ENCODE peak calls at places on chromosome 3, in eight cellular contexts. V is PC-3, O is AG09319, I is fibroblast of lung, A is neural crest cell, S is tibial nerve, H is omental fat pad, X is right lobe of liver. W is an unnamed sample.

GRCh38 chr3:116179091-116179490 is 266.2 kb downstream of the LSAMP start:
- DNase-seq in A (no peak), H (no peak), V (no peak), O (peak), I (peak), X (no peak), S (no peak), W (no peak)

GRCh38 chr3:143016321-143016972 is 15.1 kb downstream of the U2SURP start:
- DNase-seq in H (no peak), O (no peak), A (no peak), X (no peak), I (no peak), S (no peak), V (peak), W (no peak)

GRCh38 chr3:113531826-113532697 is at the start of gene SIDT1:
- DNase-seq in S (no peak), H (no peak), I (no peak), A (no peak), O (no peak), X (peak), V (peak), W (peak)

GRCh38 chr3:9902372-9903237 is at the start of gene IL17RE:
- DNase-seq in I (no peak), V (no peak), O (no peak), H (no peak), S (no peak), X (no peak), A (no peak), W (no peak)

GRCh38 chr3:18649666-18650363 is 224.7 kb upstream of the SATB1 start:
- DNase-seq in A (no peak), O (no peak), V (no peak), H (no peak), S (no peak), X (no peak), I (no peak), W (peak)

GRCh38 chr3:66253790-66254620 is 33.2 kb downstream of the SLC25A26 start:
- DNase-seq in S (no peak), I (peak), A (no peak), X (no peak), H (no peak), V (peak), O (peak), W (peak)

GRCh38 chr3:127177226-127177625 is 15.7 kb upstream of the PRR23E start:
- DNase-seq in S (no peak), X (peak), I (no peak), O (no peak), V (peak), A (no peak), H (no peak), W (peak)

GRCh38 chr3:45806072-45806471 is 9.7 kb upstream of the SLC6A20 start:
- DNase-seq in V (no peak), I (no peak), O (no peak), S (no peak), X (no peak), H (no peak), A (no peak), W (no peak)

GRCh38 chr3:139202226-139202958 is 141.4 kb upstream of the MRPS22 start:
- DNase-seq in X (peak), A (no peak), I (no peak), H (no peak), O (no peak), V (peak), S (no peak), W (no peak)

GRCh38 chr3:179036226-179036625 is 35.4 kb downstream of the ZMAT3 start:
- DNase-seq in X (no peak), H (no peak), S (no peak), V (no peak), O (no peak), I (no peak), A (no peak), W (no peak)

GRCh38 chr3:8503871-8504610 is 2.4 kb downstream of the LMCD1 start:
- DNase-seq in X (no peak), A (no peak), I (no peak), V (no peak), O (no peak), S (no peak), H (no peak), W (peak)

GRCh38 chr3:72722930-72723726 is 125.1 kb downstream of the SHQ1 start:
- DNase-seq in H (no peak), V (peak), S (no peak), A (no peak), O (peak), I (peak), X (no peak), W (peak)

GRCh38 chr3:60809857-60810256 is 441.4 kb downstream of the FHIT start:
- DNase-seq in O (peak), H (no peak), S (no peak), I (peak), A (no peak), X (no peak), V (peak), W (no peak)

GRCh38 chr3:182046365-182046764 is 334.6 kb downstream of the SOX2 start:
- DNase-seq in A (no peak), O (no peak), H (no peak), X (no peak), V (no peak), S (no peak), I (no peak), W (no peak)

GRCh38 chr3:107987036-107987557 is 103.7 kb downstream of the CD47 start:
- DNase-seq in V (peak), X (peak), S (peak), I (peak), H (peak), O (peak), A (no peak), W (no peak)

GRCh38 chr3:125154800-125155269 is 57.7 kb downstream of the SLC12A8 start:
- DNase-seq in S (no peak), V (no peak), I (no peak), O (no peak), H (no peak), X (no peak), A (no peak), W (no peak)

GRCh38 chr3:99366663-99367429 is 271.5 kb upstream of the COL8A1 start:
- DNase-seq in I (no peak), X (no peak), A (no peak), S (no peak), V (peak), H (no peak), O (no peak), W (no peak)
- TF ChIP-seq CTCF in I (no peak), X (no peak), A (peak), S (no peak), V (peak), H (no peak), O (no peak), W (no peak)

DNA sequence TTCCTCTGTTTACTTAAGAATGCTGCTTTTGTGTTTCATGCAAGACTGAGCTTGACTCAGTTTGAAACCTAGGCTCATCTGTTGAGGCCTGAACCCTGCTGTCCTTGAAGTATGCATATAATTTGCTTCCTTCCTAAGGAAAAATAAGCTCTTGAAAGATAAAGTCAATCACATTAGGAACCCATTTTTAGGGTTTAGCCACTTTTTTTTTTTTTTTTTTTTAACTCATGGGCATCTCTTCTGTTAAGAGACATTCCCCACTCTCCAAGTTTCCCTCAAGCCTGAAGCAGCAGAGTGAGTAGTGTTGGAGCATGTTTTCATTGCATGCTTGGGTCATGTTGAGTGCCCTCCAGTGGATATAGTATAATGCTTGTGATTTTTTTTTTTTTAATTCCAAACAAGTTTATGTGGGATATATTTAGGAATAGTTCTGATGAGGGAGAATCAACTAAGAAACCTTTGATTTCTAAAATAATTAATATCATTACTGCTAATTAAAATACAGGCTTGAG is 3.6 kb downstream of the CTNNB1 start:
- DNase-seq in S (no peak), A (no peak), H (no peak), X (no peak), I (peak), O (no peak), V (peak), W (no peak)
- TF ChIP-seq CTCF in S (peak), A (peak), H (no peak), X (peak), I (peak), O (peak), V (peak), W (peak)

DNA sequence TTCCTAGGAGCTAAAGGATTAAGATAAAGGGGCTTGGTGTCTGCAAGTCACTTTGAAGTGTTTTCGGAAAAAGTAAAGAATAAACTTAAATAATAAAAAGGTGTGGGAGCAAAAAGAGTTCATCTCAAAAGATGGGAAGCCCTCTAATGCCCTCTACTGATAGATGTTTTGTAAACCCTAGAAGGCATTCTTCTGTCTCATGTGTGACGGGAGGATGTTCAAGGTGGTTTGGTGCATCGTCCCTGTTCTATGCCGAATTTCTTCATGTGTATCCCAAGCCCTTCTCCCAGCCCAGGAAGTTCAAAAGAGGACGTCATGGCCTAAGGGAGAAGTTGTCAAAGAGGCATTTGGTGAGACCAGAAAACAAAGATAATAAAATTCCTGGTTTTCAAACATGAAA is 37.2 kb downstream of the CCK start:
- DNase-seq in H (no peak), S (no peak), A (no peak), X (no peak), V (peak), I (no peak), O (no peak), W (peak)
- TF ChIP-seq CTCF in H (no peak), S (no peak), A (peak), X (no peak), V (peak), I (peak), O (no peak), W (peak)

DNA sequence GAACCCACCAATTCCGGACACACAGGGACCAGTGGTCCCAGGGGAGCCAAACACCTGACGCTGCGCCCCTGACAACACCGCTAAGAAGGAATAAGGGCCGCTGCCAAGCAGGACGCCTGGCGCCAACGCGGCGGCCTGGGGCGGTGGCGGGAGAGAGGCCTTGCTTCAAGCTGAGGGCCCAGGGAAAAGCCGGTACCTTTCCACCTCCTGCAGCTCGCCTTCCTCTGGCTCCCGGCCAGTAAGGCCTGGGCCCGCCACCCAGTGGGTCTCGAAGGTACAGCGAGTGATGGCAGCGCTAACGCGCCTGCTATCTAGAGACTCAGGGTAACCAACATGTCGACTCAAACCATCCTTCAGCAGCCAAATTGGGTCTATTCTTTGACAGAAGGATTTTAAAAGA is 1074.1 kb downstream of the SI start:
- DNase-seq in X (no peak), S (no peak), I (no peak), H (no peak), O (no peak), A (no peak), V (no peak), W (no peak)
- TF ChIP-seq CTCF in X (no peak), S (no peak), I (no peak), H (no peak), O (no peak), A (peak), V (no peak), W (no peak)

W was measured in GM10248.